ENCODE peak calls at places on chromosome 7, in five cellular contexts. B, J, E, Q and L are unnamed samples.

GRCh38 chr7:158324397-158325360 is 262.9 kb downstream of the PTPRN2 start:
- DNase-seq in B (no peak), J (peak), Q (no peak), E (no peak), L (no peak)

GRCh38 chr7:124764847-124765400 is 668 bp downstream of the GPR37 start:
- DNase-seq in E (no peak), B (peak), J (peak), Q (no peak), L (peak)

GRCh38 chr7:153638821-153639435 is 413.3 kb upstream of the DPP6 start:
- DNase-seq in B (no peak), E (no peak), J (no peak), Q (no peak), L (no peak)

GRCh38 chr7:100891555-100891954 is 2.0 kb upstream of the UFSP1 start:
- DNase-seq in Q (no peak), B (no peak), J (no peak), E (peak), L (no peak)

GRCh38 chr7:134777470-134777869 is 2.0 kb upstream of the CALD1 start:
- DNase-seq in B (no peak), Q (no peak), E (peak), J (no peak), L (no peak)

GRCh38 chr7:107934991-107935770 is 44.2 kb downstream of the DLD start:
- DNase-seq in J (no peak), B (no peak), Q (no peak), E (peak), L (no peak)

GRCh38 chr7:138980575-138981285 is 459 bp downstream of the KIAA1549 start:
- DNase-seq in J (no peak), Q (no peak), B (no peak), E (peak), L (peak)

GRCh38 chr7:16905300-16906044 is 23.7 kb upstream of the AGR3 start:
- DNase-seq in E (peak), Q (no peak), B (no peak), J (no peak), L (no peak)

GRCh38 chr7:16644624-16644986 is 949 bp downstream of the ANKMY2 start:
- DNase-seq in Q (no peak), J (no peak), E (peak), B (no peak), L (no peak)

GRCh38 chr7:155459133-155459866 is 1.4 kb downstream of the EN2 start:
- DNase-seq in E (no peak), J (peak), Q (no peak), B (no peak), L (no peak)

GRCh38 chr7:101222275-101222830 is 4.4 kb downstream of the ZNHIT1 start:
- DNase-seq in B (no peak), E (no peak), J (no peak), Q (no peak), L (no peak)

GRCh38 chr7:130266258-130266960 is at the start of gene CPA2:
- DNase-seq in E (no peak), J (no peak), Q (no peak), B (no peak), L (no peak)

GRCh38 chr7:42726066-42726785 is 185.6 kb downstream of the C7orf25 start:
- DNase-seq in Q (no peak), B (no peak), J (no peak), E (peak), L (peak)

GRCh38 chr7:147937428-147937827 is 653.1 kb upstream of the C7orf33 start:
- DNase-seq in Q (no peak), J (no peak), B (no peak), E (no peak), L (no peak)

GRCh38 chr7:20176552-20177242 is 40.5 kb downstream of the MACC1 start:
- DNase-seq in E (no peak), Q (no peak), B (no peak), J (no peak), L (no peak)

GRCh38 chr7:97003262-97004236 is 1.8 kb upstream of the DLX6 start:
- DNase-seq in B (peak), Q (no peak), E (no peak), J (peak), L (no peak)

GRCh38 chr7:65251851-65252620 is 121.6 kb upstream of the ZNF92 start:
- DNase-seq in Q (peak), E (peak), B (peak), J (peak), L (no peak)

DNA sequence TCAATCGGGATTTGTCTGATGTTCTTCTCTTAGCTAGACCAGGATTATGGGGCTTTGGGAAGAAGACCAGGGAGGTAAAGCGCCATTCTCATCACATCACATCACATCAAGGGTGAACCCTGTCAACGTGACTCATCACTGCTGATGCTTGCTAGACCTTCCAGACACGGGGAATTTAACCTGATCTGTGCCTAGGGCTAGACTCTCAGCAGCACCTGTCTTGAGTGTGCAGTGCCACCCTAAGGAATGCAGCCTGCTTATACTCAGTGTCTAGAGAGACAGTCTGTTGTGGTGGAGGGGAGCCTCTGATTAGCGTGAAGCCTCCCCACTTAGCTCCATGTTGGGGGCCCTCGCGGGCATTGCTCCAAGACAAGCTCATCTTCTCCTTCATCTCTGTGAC is 678.6 kb upstream of the FOXK1 start:
- DNase-seq in E (no peak), Q (no peak), J (no peak), B (no peak), L (no peak)
- H2BK12ac ChIP-seq in E (no peak), Q (no peak), J (no peak), B (no peak), L (no peak)

GRCh38 chr7:18180685-18181084 is 153.0 kb upstream of the PRPS1L1 start:
- DNase-seq in E (no peak), B (no peak), Q (no peak), J (no peak), L (no peak)
- H2BK120ac ChIP-seq in E (no peak), B (no peak), Q (no peak), J (no peak), L (no peak)

GRCh38 chr7:47783456-47784240 is 164.6 kb downstream of the PKD1L1 start:
- DNase-seq in B (no peak), E (peak), Q (no peak), J (no peak), L (peak)

GRCh38 chr7:47780555-47780954 is 167.7 kb downstream of the PKD1L1 start:
- DNase-seq in B (no peak), Q (no peak), J (no peak), E (no peak), L (no peak)

GRCh38 chr7:47779341-47779771 is 168.9 kb downstream of the PKD1L1 start:
- DNase-seq in Q (no peak), E (no peak), B (no peak), J (no peak), L (peak)

GRCh38 chr7:47782792-47783191 is 165.5 kb downstream of the PKD1L1 start:
- DNase-seq in B (no peak), E (no peak), J (no peak), Q (no peak), L (peak)

GRCh38 chr7:47782022-47782421 is 166.2 kb downstream of the PKD1L1 start:
- DNase-seq in B (no peak), E (no peak), J (no peak), Q (no peak), L (no peak)
- H3K14ac ChIP-seq in B (no peak), E (no peak), J (no peak), Q (no peak), L (no peak)

GRCh38 chr7:41491313-41491712 is 211.6 kb downstream of the INHBA start:
- DNase-seq in B (no peak), Q (no peak), J (no peak), E (peak), L (no peak)

GRCh38 chr7:41492603-41493002 is 210.3 kb downstream of the INHBA start:
- DNase-seq in J (no peak), E (peak), Q (no peak), B (no peak), L (no peak)

GRCh38 chr7:41489885-41490284 is 213.0 kb downstream of the INHBA start:
- DNase-seq in B (no peak), J (no peak), E (no peak), Q (no peak), L (no peak)

GRCh38 chr7:41491752-41492405 is 211.0 kb downstream of the INHBA start:
- DNase-seq in Q (no peak), B (no peak), J (no peak), E (peak), L (no peak)

GRCh38 chr7:41487229-41487861 is 215.5 kb downstream of the INHBA start:
- DNase-seq in Q (no peak), B (no peak), E (no peak), J (no peak), L (no peak)
- H2BK12ac ChIP-seq in Q (no peak), B (no peak), E (no peak), J (no peak), L (no peak)

DNA sequence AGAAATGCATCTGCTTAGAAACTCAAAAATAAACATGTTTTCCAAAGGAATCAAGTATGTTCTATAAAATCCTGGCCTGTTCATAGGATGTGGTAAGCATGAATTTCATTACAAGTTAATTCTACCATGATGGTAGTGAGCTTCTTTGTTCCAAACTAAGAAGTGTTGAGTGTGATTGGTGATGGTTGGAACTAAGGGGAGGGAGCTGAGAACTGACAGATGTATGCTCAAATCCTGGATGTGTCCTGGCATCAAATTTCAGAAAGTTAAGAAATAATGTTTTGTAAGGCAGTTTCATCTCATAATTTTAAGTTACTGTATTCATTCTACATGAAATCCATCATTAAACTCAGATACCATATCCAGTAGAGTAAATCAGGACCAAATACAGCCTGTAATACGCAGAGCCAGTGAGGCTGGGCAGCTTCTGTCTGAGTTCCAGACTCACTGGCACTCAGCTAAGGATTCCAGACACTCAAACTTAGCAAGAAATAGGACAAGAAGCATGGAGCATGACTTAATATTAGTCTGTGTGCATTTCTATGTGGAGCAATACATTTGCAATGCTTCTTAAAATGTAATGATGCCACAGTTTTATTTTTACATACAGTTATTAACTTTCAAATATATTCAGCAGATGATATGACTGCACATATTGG is 119.6 kb downstream of the TES start:
- DNase-seq in Q (no peak), B (no peak), J (no peak), E (no peak), L (no peak)
- H2BK120ac ChIP-seq in Q (no peak), B (no peak), J (no peak), E (no peak), L (no peak)

GRCh38 chr7:104980969-104981670 is 32.9 kb upstream of the KMT2E start:
- DNase-seq in E (peak), Q (no peak), J (no peak), B (peak), L (peak)

GRCh38 chr7:104980440-104980839 is 33.6 kb upstream of the KMT2E start:
- DNase-seq in E (no peak), J (no peak), Q (no peak), B (no peak), L (peak)

GRCh38 chr7:104978460-104978859 is 35.5 kb upstream of the KMT2E start:
- DNase-seq in E (no peak), J (no peak), B (no peak), Q (no peak), L (no peak)

GRCh38 chr7:104976966-104977636 is 36.9 kb upstream of the KMT2E start:
- DNase-seq in Q (no peak), B (no peak), J (no peak), E (no peak), L (no peak)

DNA sequence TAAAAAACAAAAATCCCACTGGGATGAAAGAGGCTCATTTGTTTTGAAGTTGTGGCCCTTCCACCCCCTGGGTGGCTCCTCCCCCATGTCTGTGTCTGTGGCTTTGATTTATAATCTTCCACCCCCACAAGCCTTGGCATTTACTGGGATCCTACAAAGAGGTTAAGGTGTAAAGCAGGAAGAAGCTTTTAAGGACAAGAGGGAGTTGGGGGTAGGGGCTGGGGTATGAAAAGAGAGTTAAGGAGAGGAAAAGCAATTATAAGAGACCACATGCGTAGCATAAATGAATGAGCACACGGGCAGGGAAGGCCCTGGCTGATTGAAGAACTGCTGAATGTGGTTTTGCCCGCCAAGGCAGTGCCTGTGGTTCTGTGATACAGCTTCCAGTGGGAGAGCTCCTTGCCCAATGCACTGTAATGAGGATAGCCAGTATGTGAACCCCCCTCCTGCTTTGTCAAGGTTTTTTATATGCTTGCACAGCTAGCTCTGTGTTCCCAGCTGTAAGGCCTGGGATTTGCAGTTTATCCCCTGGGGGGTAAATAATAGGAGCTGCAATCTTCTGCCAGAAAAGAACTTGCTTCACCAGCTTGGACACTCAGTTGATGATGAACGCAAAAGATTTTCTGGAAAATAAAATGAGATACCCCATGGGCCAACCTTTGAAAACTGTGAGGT is 34.7 kb upstream of the KMT2E start:
- DNase-seq in B (peak), J (peak), Q (no peak), E (peak), L (no peak)
- H3K14ac ChIP-seq in B (no peak), J (no peak), Q (no peak), E (no peak), L (no peak)